ENCODE peak calls at places on chromosomes 2 and 18, in eight cellular contexts. One of them, this sample, is unnamed.

GRCh38 chr2:74917702-74918619 is 40.5 kb upstream of the POLE4 start:
- DNase-seq in Peyer's patch: no peak
- DNase-seq in tibial artery: no peak
- DNase-seq in pancreas: no peak
- DNase-seq in upper lobe of left lung: no peak
- DNase-seq in right atrium auricular region: no peak
- DNase-seq in breast epithelium: no peak
- DNase-seq in HCT116: no peak
- DNase-seq in this sample: no peak

GRCh38 chr2:36290306-36290705 is 65.3 kb upstream of the CRIM1 start:
- DNase-seq in Peyer's patch: no peak
- DNase-seq in tibial artery: no peak
- DNase-seq in pancreas: no peak
- DNase-seq in upper lobe of left lung: no peak
- DNase-seq in right atrium auricular region: no peak
- DNase-seq in breast epithelium: no peak
- DNase-seq in HCT116: no peak
- DNase-seq in this sample: no peak

GRCh38 chr2:36197192-36197591 is 158.4 kb upstream of the CRIM1 start:
- DNase-seq in Peyer's patch: no peak
- DNase-seq in tibial artery: no peak
- DNase-seq in pancreas: no peak
- DNase-seq in upper lobe of left lung: no peak
- DNase-seq in right atrium auricular region: no peak
- DNase-seq in breast epithelium: no peak
- DNase-seq in HCT116: no peak
- DNase-seq in this sample: no peak

GRCh38 chr2:239184968-239185903 is 215.6 kb downstream of the HDAC4 start:
- DNase-seq in Peyer's patch: no peak
- DNase-seq in tibial artery: peak; percentile 12
- DNase-seq in pancreas: no peak
- DNase-seq in upper lobe of left lung: peak; percentile 44
- DNase-seq in right atrium auricular region: no peak
- DNase-seq in breast epithelium: no peak
- DNase-seq in HCT116: no peak
- DNase-seq in this sample: no peak

GRCh38 chr2:40859617-40860016 is 407.7 kb upstream of the SLC8A1 start:
- DNase-seq in Peyer's patch: no peak
- DNase-seq in tibial artery: no peak
- DNase-seq in pancreas: no peak
- DNase-seq in upper lobe of left lung: no peak
- DNase-seq in right atrium auricular region: no peak
- DNase-seq in breast epithelium: no peak
- DNase-seq in HCT116: no peak
- DNase-seq in this sample: no peak

GRCh38 chr2:19364014-19364413 is 5.6 kb upstream of the OSR1 start:
- DNase-seq in Peyer's patch: no peak
- DNase-seq in tibial artery: no peak
- DNase-seq in pancreas: no peak
- DNase-seq in upper lobe of left lung: no peak
- DNase-seq in right atrium auricular region: no peak
- DNase-seq in breast epithelium: no peak
- DNase-seq in HCT116: no peak
- DNase-seq in this sample: no peak

GRCh38 chr2:165594935-165595255 is 125.4 kb downstream of the CSRNP3 start:
- DNase-seq in Peyer's patch: peak; percentile 37
- DNase-seq in tibial artery: no peak
- DNase-seq in pancreas: no peak
- DNase-seq in upper lobe of left lung: no peak
- DNase-seq in right atrium auricular region: no peak
- DNase-seq in breast epithelium: no peak
- DNase-seq in HCT116: no peak
- DNase-seq in this sample: no peak

GRCh38 chr2:191225126-191225525 is 20.1 kb upstream of the MYO1B start:
- DNase-seq in Peyer's patch: no peak
- DNase-seq in tibial artery: no peak
- DNase-seq in pancreas: no peak
- DNase-seq in upper lobe of left lung: no peak
- DNase-seq in right atrium auricular region: no peak
- DNase-seq in breast epithelium: no peak
- DNase-seq in HCT116: no peak
- DNase-seq in this sample: no peak

GRCh38 chr2:129894616-129895015 is 84.8 kb upstream of the RAB6C start:
- DNase-seq in Peyer's patch: no peak
- DNase-seq in tibial artery: no peak
- DNase-seq in pancreas: no peak
- DNase-seq in upper lobe of left lung: peak; percentile 59
- DNase-seq in right atrium auricular region: no peak
- DNase-seq in breast epithelium: peak; percentile 13
- DNase-seq in HCT116: no peak
- DNase-seq in this sample: no peak

GRCh38 chr2:124877065-124877671 is 852.1 kb downstream of the CNTNAP5 start:
- DNase-seq in Peyer's patch: no peak
- DNase-seq in tibial artery: no peak
- DNase-seq in pancreas: no peak
- DNase-seq in upper lobe of left lung: no peak
- DNase-seq in right atrium auricular region: no peak
- DNase-seq in breast epithelium: no peak
- DNase-seq in HCT116: no peak
- DNase-seq in this sample: no peak

GRCh38 chr2:68799615-68800400 is 65.2 kb downstream of the ARHGAP25 start:
- DNase-seq in Peyer's patch: no peak
- DNase-seq in tibial artery: no peak
- DNase-seq in pancreas: no peak
- DNase-seq in upper lobe of left lung: no peak
- DNase-seq in right atrium auricular region: no peak
- DNase-seq in breast epithelium: peak; percentile 56
- DNase-seq in HCT116: no peak
- DNase-seq in this sample: no peak

GRCh38 chr18:9103488-9103887 is 989 bp downstream of the NDUFV2 start:
- DNase-seq in Peyer's patch: no peak
- DNase-seq in tibial artery: no peak
- DNase-seq in pancreas: no peak
- DNase-seq in upper lobe of left lung: no peak
- DNase-seq in right atrium auricular region: no peak
- DNase-seq in breast epithelium: no peak
- DNase-seq in HCT116: no peak
- DNase-seq in this sample: no peak

GRCh38 chr2:56361844-56362243 is 178.1 kb downstream of the CCDC85A start:
- DNase-seq in Peyer's patch: no peak
- DNase-seq in tibial artery: no peak
- DNase-seq in pancreas: no peak
- DNase-seq in upper lobe of left lung: no peak
- DNase-seq in right atrium auricular region: no peak
- DNase-seq in breast epithelium: no peak
- DNase-seq in HCT116: no peak
- DNase-seq in this sample: no peak

GRCh38 chr2:232331071-232331470 is 47.5 kb upstream of the ALPP start:
- DNase-seq in Peyer's patch: no peak
- DNase-seq in tibial artery: no peak
- DNase-seq in pancreas: no peak
- DNase-seq in upper lobe of left lung: no peak
- DNase-seq in right atrium auricular region: no peak
- DNase-seq in breast epithelium: no peak
- DNase-seq in HCT116: no peak
- DNase-seq in this sample: no peak

GRCh38 chr2:27907547-27907946 is 17.0 kb downstream of the BABAM2 start:
- DNase-seq in Peyer's patch: no peak
- DNase-seq in tibial artery: no peak
- DNase-seq in pancreas: no peak
- DNase-seq in upper lobe of left lung: no peak
- DNase-seq in right atrium auricular region: no peak
- DNase-seq in breast epithelium: no peak
- DNase-seq in HCT116: no peak
- DNase-seq in this sample: no peak

DNA sequence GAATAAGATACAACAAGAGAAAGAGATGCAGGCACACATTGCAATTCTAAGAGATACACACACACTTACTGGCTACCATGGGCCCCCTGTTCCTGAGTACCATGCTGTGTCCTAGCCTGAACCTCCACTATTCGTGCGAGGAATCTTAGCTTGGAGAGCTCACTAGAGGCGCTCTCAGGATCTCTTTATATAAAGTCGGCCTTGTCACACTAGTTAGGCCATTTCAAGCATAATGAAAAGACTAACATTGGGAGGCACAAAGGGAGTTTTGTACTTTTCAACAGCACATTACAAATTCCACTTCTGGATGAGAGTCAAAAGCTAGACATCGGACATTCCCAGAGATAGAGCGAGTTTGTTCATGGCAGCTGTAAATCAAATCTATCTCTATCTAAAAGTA is 365.2 kb downstream of the DSEL start:
- DNase-seq in Peyer's patch: no peak
- DNase-seq in tibial artery: no peak
- DNase-seq in pancreas: no peak
- DNase-seq in upper lobe of left lung: no peak
- DNase-seq in right atrium auricular region: no peak
- DNase-seq in breast epithelium: no peak
- DNase-seq in HCT116: no peak
- DNase-seq in this sample: no peak
- TF ChIP-seq CTCF in Peyer's patch: no peak
- TF ChIP-seq CTCF in tibial artery: no peak
- TF ChIP-seq CTCF in pancreas: no peak
- TF ChIP-seq CTCF in upper lobe of left lung: no peak
- TF ChIP-seq CTCF in right atrium auricular region: no peak
- TF ChIP-seq CTCF in breast epithelium: no peak
- TF ChIP-seq CTCF in HCT116: no peak
- TF ChIP-seq CTCF in this sample: no peak

DNA sequence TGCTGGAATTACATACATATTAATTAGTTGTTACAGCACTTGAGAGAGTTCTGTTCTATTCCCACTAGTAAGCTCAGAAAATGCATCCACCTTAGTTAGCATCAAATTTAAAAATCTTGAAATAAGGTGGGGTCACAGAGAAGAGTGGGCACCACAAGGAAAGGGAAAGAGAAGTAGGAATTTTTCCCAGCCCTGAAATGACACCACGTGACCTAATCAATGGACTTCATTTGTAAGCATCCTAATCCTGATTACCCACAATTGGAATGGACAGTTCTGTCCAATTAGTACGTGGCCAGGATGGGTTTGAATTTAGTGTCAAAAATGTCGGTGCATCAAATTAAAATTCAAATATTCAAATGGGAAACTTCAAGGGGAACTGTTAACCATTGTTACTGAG is 186.8 kb downstream of the FIGN start:
- DNase-seq in Peyer's patch: no peak
- DNase-seq in tibial artery: no peak
- DNase-seq in pancreas: no peak
- DNase-seq in upper lobe of left lung: no peak
- DNase-seq in right atrium auricular region: no peak
- DNase-seq in breast epithelium: no peak
- DNase-seq in HCT116: no peak
- DNase-seq in this sample: no peak
- H3K9me3 ChIP-seq in Peyer's patch: no peaks in the 10 kb centered on the region
- H3K9me3 ChIP-seq in tibial artery: no peaks in the 10 kb centered on the region
- H3K9me3 ChIP-seq in pancreas: no peaks in the 10 kb centered on the region
- H3K9me3 ChIP-seq in upper lobe of left lung: no peaks in the 10 kb centered on the region
- H3K9me3 ChIP-seq in right atrium auricular region: no peaks in the 10 kb centered on the region
- H3K9me3 ChIP-seq in breast epithelium: no peaks in the 10 kb centered on the region
- H3K9me3 ChIP-seq in HCT116: no peaks in the 10 kb centered on the region
- H3K9me3 ChIP-seq in this sample: peaks cover 6% of the 10 kb centered on the region

GRCh38 chr2:38835015-38835601 is 40.6 kb downstream of the DHX57 start:
- DNase-seq in Peyer's patch: no peak
- DNase-seq in tibial artery: no peak
- DNase-seq in pancreas: no peak
- DNase-seq in upper lobe of left lung: no peak
- DNase-seq in right atrium auricular region: no peak
- DNase-seq in breast epithelium: no peak
- DNase-seq in HCT116: peak; percentile 19
- DNase-seq in this sample: no peak
- TF ChIP-seq CTCF in Peyer's patch: peak; percentile 63
- TF ChIP-seq CTCF in tibial artery: no peak
- TF ChIP-seq CTCF in pancreas: no peak
- TF ChIP-seq CTCF in upper lobe of left lung: no peak
- TF ChIP-seq CTCF in right atrium auricular region: peak; percentile 41
- TF ChIP-seq CTCF in breast epithelium: no peak
- TF ChIP-seq CTCF in HCT116: peak; percentile 52
- TF ChIP-seq CTCF in this sample: peak; percentile 46

DNA sequence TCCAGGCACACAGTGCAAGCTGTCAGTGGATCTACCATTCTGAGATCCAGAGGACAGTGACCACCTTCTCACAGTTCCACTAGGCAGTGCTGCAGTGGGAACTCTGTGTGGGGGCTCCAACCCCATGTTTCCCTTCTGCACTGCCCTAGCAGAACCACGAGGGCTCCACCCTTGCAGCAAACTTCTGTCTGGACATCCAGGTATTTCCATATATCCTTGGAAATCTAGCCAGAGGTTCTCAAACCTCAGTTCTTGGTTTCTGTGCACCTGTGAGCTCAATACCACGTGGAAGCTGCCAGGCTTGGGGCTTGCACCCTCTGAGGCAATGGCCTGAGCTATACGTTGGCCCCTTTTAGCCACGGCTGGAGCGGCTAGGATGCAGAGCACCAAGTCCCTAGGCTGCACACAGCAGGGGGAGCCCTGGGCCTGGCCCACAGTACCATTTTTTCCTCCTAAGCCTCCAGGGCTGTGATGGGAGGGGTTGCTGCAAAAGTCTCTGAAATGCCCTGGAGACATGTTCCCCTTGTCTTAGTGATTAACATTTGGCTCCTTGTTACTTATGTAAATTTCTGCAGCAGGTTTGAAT is 77.5 kb downstream of the MAP4K3 start:
- DNase-seq in Peyer's patch: no peak
- DNase-seq in tibial artery: no peak
- DNase-seq in pancreas: no peak
- DNase-seq in upper lobe of left lung: peak; percentile 5
- DNase-seq in right atrium auricular region: no peak
- DNase-seq in breast epithelium: no peak
- DNase-seq in HCT116: no peak
- DNase-seq in this sample: no peak
- H3K9me3 ChIP-seq in Peyer's patch: no peaks in the 10 kb centered on the region
- H3K9me3 ChIP-seq in tibial artery: no peaks in the 10 kb centered on the region
- H3K9me3 ChIP-seq in pancreas: no peaks in the 10 kb centered on the region
- H3K9me3 ChIP-seq in upper lobe of left lung: peaks cover 18% of the 10 kb centered on the region
- H3K9me3 ChIP-seq in right atrium auricular region: no peaks in the 10 kb centered on the region
- H3K9me3 ChIP-seq in breast epithelium: peaks cover 15% of the 10 kb centered on the region
- H3K9me3 ChIP-seq in HCT116: peaks cover 30% of the 10 kb centered on the region
- H3K9me3 ChIP-seq in this sample: peaks cover 22% of the 10 kb centered on the region

GRCh38 chr18:40035951-40036350 is 1919.1 kb upstream of the PIK3C3 start:
- DNase-seq in Peyer's patch: no peak
- DNase-seq in tibial artery: no peak
- DNase-seq in pancreas: no peak
- DNase-seq in upper lobe of left lung: no peak
- DNase-seq in right atrium auricular region: no peak
- DNase-seq in breast epithelium: no peak
- DNase-seq in HCT116: no peak
- DNase-seq in this sample: no peak
- TF ChIP-seq CTCF in Peyer's patch: no peak
- TF ChIP-seq CTCF in tibial artery: no peak
- TF ChIP-seq CTCF in pancreas: no peak
- TF ChIP-seq CTCF in upper lobe of left lung: no peak
- TF ChIP-seq CTCF in right atrium auricular region: no peak
- TF ChIP-seq CTCF in breast epithelium: no peak
- TF ChIP-seq CTCF in HCT116: no peak
- TF ChIP-seq CTCF in this sample: no peak

GRCh38 chr18:78794031-78794430 is 185.6 kb upstream of the SALL3 start:
- DNase-seq in Peyer's patch: no peak
- DNase-seq in tibial artery: no peak
- DNase-seq in pancreas: no peak
- DNase-seq in upper lobe of left lung: no peak
- DNase-seq in right atrium auricular region: no peak
- DNase-seq in breast epithelium: no peak
- DNase-seq in HCT116: no peak
- DNase-seq in this sample: no peak
- H3K9me3 ChIP-seq in Peyer's patch: no peaks in the 10 kb centered on the region
- H3K9me3 ChIP-seq in tibial artery: no peaks in the 10 kb centered on the region
- H3K9me3 ChIP-seq in pancreas: no peaks in the 10 kb centered on the region
- H3K9me3 ChIP-seq in upper lobe of left lung: no peaks in the 10 kb centered on the region
- H3K9me3 ChIP-seq in right atrium auricular region: no peaks in the 10 kb centered on the region
- H3K9me3 ChIP-seq in breast epithelium: no peaks in the 10 kb centered on the region
- H3K9me3 ChIP-seq in HCT116: no peaks in the 10 kb centered on the region
- H3K9me3 ChIP-seq in this sample: no peaks in the 10 kb centered on the region

This sample was measured in CD4-positive, alpha-beta T cell.